ENCODE peak calls at places on chromosomes 4 and X, in five cellular contexts. I is neuronal stem cell, H is H1, J is H9, V is mesenchymal stem cell. M is an unnamed sample.
A peak's percentile ranks its signal among the peaks of the same experiment; 100 is the strongest.

GRCh38 chr4:15043226-15043625 is 40.9 kb downstream of the CPEB2 start:
- DNase-seq in I (no peak), V (no peak), H (no peak), J (no peak), M (no peak)

GRCh38 chrX:13086076-13086475 is 41.7 kb upstream of the FAM9C start:
- DNase-seq in H (no peak), J (no peak), I (no peak), V (no peak), M (no peak)

GRCh38 chr4:38529189-38530115 is 134.5 kb upstream of the KLF3 start:
- DNase-seq in V (no peak), I (no peak), H (no peak), J (no peak), M (no peak)

GRCh38 chr4:139458999-139459398 is 5.1 kb downstream of the RAB33B start:
- DNase-seq in H (peak; percentile 30), I (no peak), J (no peak), V (no peak), M (no peak)

GRCh38 chr4:184250795-184251679 is 33.4 kb upstream of the ENPP6 start:
- DNase-seq in V (peak; percentile 65), J (no peak), I (peak; percentile 24), H (peak; percentile 46), M (peak; percentile 60)

GRCh38 chr4:86556791-86557415 is 37.2 kb upstream of the PTPN13 start:
- DNase-seq in J (no peak), I (no peak), H (no peak), V (no peak), M (no peak)

GRCh38 chr4:174948826-174949225 is 30.7 kb downstream of the ADAM29 start:
- DNase-seq in V (no peak), I (no peak), H (no peak), J (no peak), M (no peak)

GRCh38 chr4:39698424-39699009 is 581 bp downstream of the UBE2K start:
- DNase-seq in I (no peak), H (peak; percentile 81), V (peak; percentile 59), J (peak; percentile 61), M (no peak)

GRCh38 chr4:168771251-168771650 is 238.8 kb downstream of the CBR4 start:
- DNase-seq in H (no peak), J (no peak), I (no peak), V (no peak), M (no peak)

GRCh38 chrX:116317409-116317808 is 119.0 kb upstream of the SLC6A14 start:
- DNase-seq in V (peak; percentile 56), H (no peak), I (no peak), J (no peak), M (no peak)

GRCh38 chrX:2536974-2537373 is 36.2 kb upstream of the DHRSX start:
- DNase-seq in I (no peak), V (no peak), H (no peak), J (no peak), M (no peak)

GRCh38 chr4:70667710-70668535 is 1.6 kb upstream of the JCHAIN start:
- DNase-seq in I (no peak), V (peak; percentile 4), H (no peak), J (no peak), M (peak; percentile 45)

GRCh38 chr4:26298198-26298950 is 22.4 kb upstream of the RBPJ start:
- DNase-seq in V (no peak), H (no peak), I (no peak), J (no peak), M (peak; percentile 83)

GRCh38 chrX:130746709-130747347 is 156.2 kb downstream of the ENOX2 start:
- DNase-seq in H (no peak), V (no peak), I (no peak), J (no peak), M (peak; percentile 22)

GRCh38 chr4:87975466-87975865 is at the start of gene SPP1:
- DNase-seq in H (no peak), V (peak; percentile 30), I (peak; percentile 32), J (peak; percentile 88), M (peak; percentile 13)

GRCh38 chr4:79015406-79015805 is 76.2 kb upstream of the PAQR3 start:
- DNase-seq in J (no peak), I (no peak), V (no peak), H (no peak), M (no peak)

GRCh38 chrX:150421816-150422215 is 58.7 kb downstream of the MAMLD1 start:
- DNase-seq in J (no peak), V (no peak), I (no peak), H (no peak), M (peak; percentile 29)

GRCh38 chr4:38625508-38625907 is 38.5 kb upstream of the KLF3 start:
- DNase-seq in H (no peak), V (no peak), J (no peak), I (no peak), M (no peak)

GRCh38 chr4:43242611-43243010 is 350.1 kb downstream of the GRXCR1 start:
- DNase-seq in H (no peak), V (peak; percentile 14), J (no peak), I (no peak), M (peak; percentile 39)

GRCh38 chr4:16684083-16684482 is 214.4 kb downstream of the LDB2 start:
- DNase-seq in H (no peak), V (peak; percentile 89), I (no peak), J (no peak), M (peak; percentile 91)

GRCh38 chr4:54877006-54877405 is 219.2 kb downstream of the KIT start:
- DNase-seq in V (peak; percentile 79), H (no peak), J (no peak), I (no peak), M (peak; percentile 83)

GRCh38 chr4:79064806-79065205 is 125.6 kb upstream of the PAQR3 start:
- DNase-seq in J (no peak), V (no peak), H (no peak), I (no peak), M (no peak)

GRCh38 chrX:13112499-13112898 is 68.1 kb upstream of the FAM9C start:
- DNase-seq in I (no peak), V (no peak), J (no peak), H (no peak), M (no peak)

DNA sequence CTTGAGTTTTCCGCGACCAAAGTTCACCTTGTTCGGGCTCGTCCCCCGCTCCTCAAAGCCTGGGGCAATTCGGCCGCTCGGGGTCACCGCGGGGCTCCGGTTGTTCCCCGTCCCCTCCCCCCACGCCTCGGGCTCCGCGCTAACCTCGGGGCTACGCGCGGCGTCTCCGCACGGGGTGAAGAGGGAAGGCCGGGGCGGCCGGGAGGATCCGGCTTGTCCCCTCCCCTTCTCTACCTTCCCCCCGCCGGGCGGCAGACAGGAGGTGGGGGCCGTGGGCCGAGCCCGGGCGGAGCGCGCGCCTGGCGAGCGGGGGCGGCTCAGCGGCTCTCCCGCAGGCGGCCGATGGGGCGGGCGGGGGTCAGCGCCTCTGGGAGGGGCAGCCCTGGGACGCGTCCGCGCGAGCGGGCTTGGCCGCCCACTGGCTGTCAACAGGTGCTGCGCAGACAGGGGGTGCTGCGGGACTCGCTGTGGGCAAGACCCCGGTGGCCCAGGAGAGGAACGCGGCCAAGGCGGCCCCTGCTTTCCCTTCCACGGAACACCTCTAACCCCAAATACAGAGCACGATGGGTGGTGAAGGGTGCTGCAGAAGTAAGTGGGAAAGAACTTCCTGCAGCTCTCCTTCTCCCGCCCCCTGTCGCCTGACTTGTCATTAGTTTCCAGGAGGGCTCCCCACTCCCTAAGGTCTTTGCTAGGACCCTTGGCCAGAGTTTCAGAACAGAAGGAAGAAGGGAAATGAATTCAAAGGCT is at the start of gene PDGFC:
- DNase-seq in I (peak; percentile 75), V (peak; percentile 82), J (peak; percentile 85), H (peak; percentile 87), M (peak; percentile 65)
- H2BK15ac ChIP-seq in I (peak within 1 kb of the TSS; percentile 24), V (peak within 1 kb of the TSS; percentile 86), J (no peak within 1 kb of the TSS), H (peak within 1 kb of the TSS; percentile 89), M (peak within 1 kb of the TSS; percentile 83)

GRCh38 chr4:128455480-128455879 is 167.9 kb upstream of the PGRMC2 start:
- DNase-seq in J (no peak), V (no peak), H (no peak), I (no peak), M (no peak)

GRCh38 chr4:128451270-128451905 is 163.8 kb upstream of the PGRMC2 start:
- DNase-seq in V (no peak), J (no peak), I (no peak), H (no peak), M (no peak)

GRCh38 chr4:128455076-128455345 is 167.4 kb upstream of the PGRMC2 start:
- DNase-seq in I (no peak), J (no peak), V (no peak), H (no peak), M (no peak)

GRCh38 chr4:128452415-128452814 is 164.8 kb upstream of the PGRMC2 start:
- DNase-seq in H (no peak), V (no peak), J (no peak), I (no peak), M (no peak)

DNA sequence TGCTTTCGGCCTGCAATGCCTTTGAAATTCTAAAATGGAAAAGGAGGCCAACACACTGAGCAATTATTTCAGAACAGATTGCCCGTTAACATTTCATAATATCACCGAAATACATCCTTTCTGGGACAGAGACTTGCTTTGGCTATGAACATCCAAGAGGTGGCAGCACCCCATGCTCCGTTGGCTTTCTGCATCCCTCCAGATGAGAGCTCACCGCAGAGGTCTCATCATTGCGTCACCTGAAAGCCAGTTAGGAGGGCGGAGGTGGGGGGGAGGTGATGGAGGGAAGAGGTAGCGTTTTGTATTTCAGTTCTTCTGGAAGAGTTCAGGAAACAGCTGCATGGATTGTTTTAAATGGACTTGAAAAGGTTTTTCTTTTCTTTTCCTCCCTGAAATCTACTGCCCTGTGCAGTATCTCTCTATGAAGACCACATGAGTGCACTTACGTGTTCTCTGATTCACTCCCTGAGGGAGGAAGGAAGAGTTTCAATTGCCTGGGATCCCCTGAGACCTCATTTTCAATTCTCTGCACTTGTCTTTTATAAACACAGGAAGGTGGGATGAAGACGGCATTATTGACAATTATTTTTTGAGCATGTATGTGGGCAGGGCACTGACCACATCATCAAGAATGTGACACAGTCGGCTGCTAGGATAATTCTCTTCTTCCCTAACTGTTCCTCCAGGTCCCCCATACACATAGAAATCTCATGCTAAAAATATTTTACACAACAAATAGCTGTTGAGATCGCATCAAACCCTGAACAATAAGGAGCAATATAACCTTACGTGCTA is 166.9 kb upstream of the PGRMC2 start:
- DNase-seq in H (peak; percentile 73), V (peak; percentile 94), I (peak; percentile 59), J (peak; percentile 85), M (peak; percentile 97)
- H2AFZ ChIP-seq in H (no peak overlapping the region), V (no peak overlapping the region), I (no peak overlapping the region), J (no peak overlapping the region), M (peak overlapping the region; percentile 77)

GRCh38 chr4:144178414-144178813 is 37.9 kb upstream of the GYPA start:
- DNase-seq in H (no peak), V (no peak), J (no peak), I (no peak), M (no peak)
- H2BK15ac ChIP-seq in H (no peak overlapping the region), V (no peak overlapping the region), J (no peak overlapping the region), I (no peak overlapping the region), M (no peak overlapping the region)

DNA sequence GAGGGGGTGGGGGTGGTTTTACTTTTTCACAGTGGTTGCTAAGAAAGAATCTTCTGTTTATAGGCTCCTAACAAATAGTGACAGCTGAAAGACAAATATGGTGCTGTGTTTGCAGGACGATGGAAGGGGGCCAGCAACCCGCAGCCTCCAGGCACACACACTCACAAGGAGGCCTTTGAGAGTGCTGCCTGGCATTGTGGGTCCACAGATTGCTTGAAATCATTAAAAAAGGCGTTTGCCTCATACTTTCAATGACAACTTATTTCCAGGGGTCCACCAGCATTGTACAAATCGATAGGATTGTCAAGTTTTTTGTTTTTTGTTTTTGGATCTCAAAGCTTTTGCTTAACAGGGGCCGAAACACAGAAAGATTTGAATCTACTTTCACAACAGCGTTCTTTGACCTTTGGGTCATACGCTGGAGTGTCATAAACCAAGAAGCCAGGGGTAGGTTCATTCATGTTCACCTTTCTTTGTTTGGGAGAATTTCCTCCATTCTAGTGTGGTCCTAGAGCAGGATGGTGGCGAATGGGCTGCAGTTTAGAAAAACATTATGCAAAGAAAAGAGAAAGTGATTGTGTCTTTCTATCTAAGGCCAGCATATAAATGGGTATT is 32.6 kb upstream of the PDLIM3 start:
- DNase-seq in H (no peak), V (peak; percentile 96), J (no peak), I (no peak), M (peak; percentile 78)
- H2AFZ ChIP-seq in H (no peak overlapping the region), V (peak overlapping the region; percentile 68), J (no peak overlapping the region), I (peak overlapping the region; percentile 73), M (peak overlapping the region; percentile 82)